ENCODE peak calls at places on chromosomes 4 and X, in seven cellular contexts. One of them, this sample, is unnamed.

GRCh38 chr4:95949808-95950207 is 109.9 kb downstream of the PDHA2 start:
- DNase-seq in NCI-H1930: no peak
- DNase-seq in psoas muscle: no peak
- DNase-seq in stimulated activated CD4-positive, alpha-beta T cell treated with anti-CD3 and anti-CD28 coated beads, Interleukin-4, amount 100 ng/mL, for 1 hour: no peak
- DNase-seq in amniotic stem cell: no peak
- DNase-seq in transverse colon: no peak
- DNase-seq in KG1: no peak
- DNase-seq in this sample: no peak

GRCh38 chr4:25861951-25862410 is 807 bp downstream of the SEL1L3 start:
- DNase-seq in NCI-H1930: no peak
- DNase-seq in psoas muscle: no peak
- DNase-seq in stimulated activated CD4-positive, alpha-beta T cell treated with anti-CD3 and anti-CD28 coated beads, Interleukin-4, amount 100 ng/mL, for 1 hour: no peak
- DNase-seq in amniotic stem cell: no peak
- DNase-seq in transverse colon: peak; percentile 27
- DNase-seq in KG1: peak; percentile 21
- DNase-seq in this sample: no peak

GRCh38 chrX:72349190-72349589 is 43.5 kb upstream of the CITED1 start:
- DNase-seq in NCI-H1930: no peak
- DNase-seq in psoas muscle: no peak
- DNase-seq in stimulated activated CD4-positive, alpha-beta T cell treated with anti-CD3 and anti-CD28 coated beads, Interleukin-4, amount 100 ng/mL, for 1 hour: no peak
- DNase-seq in amniotic stem cell: no peak
- DNase-seq in transverse colon: no peak
- DNase-seq in KG1: no peak
- DNase-seq in this sample: no peak

GRCh38 chr4:150130953-150131352 is 52.7 kb downstream of the DCLK2 start:
- DNase-seq in NCI-H1930: no peak
- DNase-seq in psoas muscle: peak; percentile 25
- DNase-seq in stimulated activated CD4-positive, alpha-beta T cell treated with anti-CD3 and anti-CD28 coated beads, Interleukin-4, amount 100 ng/mL, for 1 hour: no peak
- DNase-seq in amniotic stem cell: no peak
- DNase-seq in transverse colon: no peak
- DNase-seq in KG1: no peak
- DNase-seq in this sample: no peak

GRCh38 chr4:151676301-151676700 is 84.5 kb downstream of the GATB start:
- DNase-seq in NCI-H1930: no peak
- DNase-seq in psoas muscle: peak; percentile 37
- DNase-seq in stimulated activated CD4-positive, alpha-beta T cell treated with anti-CD3 and anti-CD28 coated beads, Interleukin-4, amount 100 ng/mL, for 1 hour: no peak
- DNase-seq in amniotic stem cell: no peak
- DNase-seq in transverse colon: no peak
- DNase-seq in KG1: no peak
- DNase-seq in this sample: peak; percentile 27

GRCh38 chrX:57286507-57287251 is at the start of gene FAAH2:
- DNase-seq in NCI-H1930: peak; percentile 0
- DNase-seq in psoas muscle: no peak
- DNase-seq in stimulated activated CD4-positive, alpha-beta T cell treated with anti-CD3 and anti-CD28 coated beads, Interleukin-4, amount 100 ng/mL, for 1 hour: peak; percentile 61
- DNase-seq in amniotic stem cell: no peak
- DNase-seq in transverse colon: peak; percentile 79
- DNase-seq in KG1: peak; percentile 37
- DNase-seq in this sample: no peak

GRCh38 chr4:111404673-111405072 is 740.6 kb upstream of the FAM241A start:
- DNase-seq in NCI-H1930: no peak
- DNase-seq in psoas muscle: no peak
- DNase-seq in stimulated activated CD4-positive, alpha-beta T cell treated with anti-CD3 and anti-CD28 coated beads, Interleukin-4, amount 100 ng/mL, for 1 hour: no peak
- DNase-seq in amniotic stem cell: no peak
- DNase-seq in transverse colon: no peak
- DNase-seq in KG1: no peak
- DNase-seq in this sample: no peak

GRCh38 chr4:37802068-37802666 is 24.3 kb upstream of the PGM2 start:
- DNase-seq in NCI-H1930: no peak
- DNase-seq in psoas muscle: peak; percentile 25
- DNase-seq in stimulated activated CD4-positive, alpha-beta T cell treated with anti-CD3 and anti-CD28 coated beads, Interleukin-4, amount 100 ng/mL, for 1 hour: no peak
- DNase-seq in amniotic stem cell: peak; percentile 63
- DNase-seq in transverse colon: peak; percentile 68
- DNase-seq in KG1: no peak
- DNase-seq in this sample: no peak

GRCh38 chrX:125131146-125131545 is 188.5 kb upstream of the TEX13C start:
- DNase-seq in NCI-H1930: no peak
- DNase-seq in psoas muscle: no peak
- DNase-seq in stimulated activated CD4-positive, alpha-beta T cell treated with anti-CD3 and anti-CD28 coated beads, Interleukin-4, amount 100 ng/mL, for 1 hour: no peak
- DNase-seq in amniotic stem cell: no peak
- DNase-seq in transverse colon: no peak
- DNase-seq in KG1: no peak
- DNase-seq in this sample: no peak